ENCODE peak calls at places on chromosomes 11 and 22, in nine cellular contexts. Z, O, T, F, M, P, L, J and W are unnamed samples.

GRCh38 chr11:29527391-29527936 is 489.4 kb downstream of the KCNA4 start:
- DNase-seq in Z (no peak), O (no peak), T (no peak), F (no peak), M (peak; percentile 65), P (peak; percentile 72), L (no peak), J (no peak), W (no peak)

GRCh38 chr22:27507066-27507715 is 294.4 kb downstream of the MN1 start:
- DNase-seq in Z (no peak), O (no peak), T (no peak), F (no peak), M (no peak), P (peak; percentile 43), L (no peak), J (peak; percentile 23), W (no peak)

GRCh38 chr11:86816251-86816726 is 15.9 kb downstream of the PRSS23 start:
- DNase-seq in Z (no peak), O (no peak), T (peak; percentile 72), F (no peak), M (no peak), P (peak; percentile 72), L (no peak), J (no peak), W (no peak)

GRCh38 chr11:131186629-131187075 is 183.8 kb upstream of the NTM start:
- DNase-seq in Z (no peak), O (no peak), T (no peak), F (no peak), M (no peak), P (no peak), L (no peak), J (no peak), W (no peak)

GRCh38 chr22:45212306-45212709 is 28.4 kb downstream of the KIAA0930 start:
- DNase-seq in Z (peak; percentile 81), O (no peak), T (peak; percentile 94), F (no peak), M (no peak), P (no peak), L (peak; percentile 77), J (peak; percentile 91), W (peak; percentile 86)

GRCh38 chr11:86396403-86396802 is 21.7 kb downstream of the CCDC81 start:
- DNase-seq in Z (no peak), O (no peak), T (peak; percentile 19), F (no peak), M (no peak), P (peak; percentile 15), L (no peak), J (no peak), W (no peak)

GRCh38 chr11:34850339-34850738 is 65.8 kb downstream of the APIP start:
- DNase-seq in Z (no peak), O (no peak), T (no peak), F (no peak), M (no peak), P (peak; percentile 46), L (no peak), J (no peak), W (no peak)

GRCh38 chr11:72856551-72857342 is 42.5 kb downstream of the ATG16L2 start:
- DNase-seq in Z (no peak), O (no peak), T (no peak), F (no peak), M (no peak), P (no peak), L (no peak), J (no peak), W (no peak)

GRCh38 chr22:27480487-27480886 is 321.1 kb downstream of the MN1 start:
- DNase-seq in Z (no peak), O (no peak), T (no peak), F (no peak), M (no peak), P (peak; percentile 61), L (no peak), J (peak; percentile 29), W (no peak)

GRCh38 chr11:76690736-76691135 is 20.2 kb upstream of the LRRC32 start:
- DNase-seq in Z (no peak), O (no peak), T (no peak), F (no peak), M (no peak), P (no peak), L (no peak), J (no peak), W (no peak)

GRCh38 chr22:46278656-46279645 is 11.1 kb downstream of the TTC38 start:
- DNase-seq in Z (no peak), O (no peak), T (no peak), F (no peak), M (no peak), P (no peak), L (no peak), J (no peak), W (no peak)

GRCh38 chr11:20353829-20354434 is 9.6 kb upstream of the HTATIP2 start:
- DNase-seq in Z (no peak), O (no peak), T (no peak), F (peak; percentile 8), M (peak; percentile 35), P (peak; percentile 65), L (no peak), J (no peak), W (no peak)

GRCh38 chr11:68550485-68550817 is 89.9 kb downstream of the PPP6R3 start:
- DNase-seq in Z (no peak), O (no peak), T (no peak), F (peak; percentile 6), M (no peak), P (no peak), L (no peak), J (no peak), W (no peak)

GRCh38 chr11:115724709-115725108 is 220.5 kb upstream of the CADM1 start:
- DNase-seq in Z (no peak), O (no peak), T (peak; percentile 9), F (no peak), M (no peak), P (no peak), L (no peak), J (no peak), W (no peak)

GRCh38 chr22:26846645-26847044 is 189.3 kb downstream of the MIAT start:
- DNase-seq in Z (no peak), O (no peak), T (peak; percentile 28), F (no peak), M (no peak), P (no peak), L (no peak), J (no peak), W (no peak)

GRCh38 chr11:70772950-70773349 is 374.6 kb downstream of the CTTN start:
- DNase-seq in Z (no peak), O (no peak), T (no peak), F (no peak), M (no peak), P (no peak), L (no peak), J (no peak), W (no peak)

GRCh38 chr11:119029340-119030028 is 1.2 kb downstream of the SLC37A4 start:
- DNase-seq in Z (no peak), O (no peak), T (no peak), F (peak; percentile 16), M (no peak), P (peak; percentile 16), L (no peak), J (peak; percentile 83), W (no peak)
- H3K4me1 ChIP-seq in Z (peaks cover 23% of the 10 kb centered on the region), O (peaks cover 18% of the 10 kb centered on the region), T (peaks cover 6% of the 10 kb centered on the region), F (peaks cover 22% of the 10 kb centered on the region), M (peaks cover 21% of the 10 kb centered on the region), P (peaks cover 16% of the 10 kb centered on the region), L (no peaks in the 10 kb centered on the region), J (peaks cover 33% of the 10 kb centered on the region), W (peaks cover 8% of the 10 kb centered on the region)

DNA sequence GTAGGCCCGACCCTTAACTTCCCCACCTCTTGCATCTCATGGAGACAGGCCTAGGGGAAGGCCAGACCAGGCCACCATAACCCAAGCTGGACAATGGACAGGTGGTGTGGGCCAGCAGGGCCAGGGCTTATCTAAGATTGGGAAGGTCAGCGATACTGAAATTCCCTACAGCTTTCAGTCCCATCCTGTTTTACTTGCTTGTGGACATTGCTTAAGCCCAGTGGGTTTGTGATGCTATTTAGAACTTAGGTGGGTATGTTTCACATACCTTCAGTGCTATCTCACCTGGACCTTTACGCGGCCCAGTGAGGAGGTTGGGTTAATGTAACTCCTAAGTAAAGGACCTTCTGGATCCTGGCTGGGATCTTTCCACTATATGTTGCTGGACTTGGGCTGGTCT is 1.7 kb downstream of the FADS2 start:
- DNase-seq in Z (no peak), O (no peak), T (no peak), F (no peak), M (no peak), P (no peak), L (no peak), J (no peak), W (no peak)
- H3K4me3 ChIP-seq in Z (peak overlapping the region; percentile 67), O (no peak overlapping the region), T (no peak overlapping the region), F (no peak overlapping the region), M (no peak overlapping the region), P (peak overlapping the region; percentile 88), L (peak overlapping the region; percentile 67), J (peak overlapping the region; percentile 15), W (peak overlapping the region; percentile 54)

DNA sequence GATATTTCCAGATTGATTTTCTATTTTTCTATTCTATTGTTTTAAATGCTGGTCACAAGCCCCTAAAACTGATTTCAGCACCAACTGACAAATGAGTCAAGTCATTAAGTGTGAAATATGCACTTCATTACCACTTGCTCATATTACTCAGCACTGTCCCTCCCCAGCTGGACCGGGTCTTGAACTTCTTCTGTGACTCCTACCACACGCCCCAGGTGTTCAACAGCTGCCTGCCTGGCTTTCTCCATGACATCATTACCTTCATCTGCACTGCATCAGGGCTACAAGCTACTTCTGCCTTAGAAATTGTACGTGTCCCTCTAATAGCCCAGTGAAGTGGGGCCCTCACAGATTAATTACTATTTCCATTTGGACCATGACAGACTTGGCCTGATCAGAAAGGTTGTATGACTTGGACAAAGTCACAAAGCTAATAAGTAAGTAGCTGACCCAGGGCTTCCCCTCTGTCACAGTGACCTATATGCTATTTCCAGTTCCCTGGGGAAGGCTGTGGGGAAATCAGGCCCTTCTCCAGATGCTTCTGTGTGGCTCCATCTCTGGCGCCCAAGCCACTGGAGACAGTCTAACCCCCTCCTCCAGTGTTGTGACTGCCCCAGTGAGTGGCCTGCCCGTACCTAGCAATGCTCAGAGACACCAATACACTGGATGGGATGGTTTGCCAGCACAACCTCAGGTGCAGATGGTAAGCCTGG is 18.1 kb downstream of the TBC1D10A start:
- DNase-seq in Z (no peak), O (no peak), T (no peak), F (no peak), M (peak; percentile 87), P (no peak), L (no peak), J (no peak), W (no peak)
- H3K4me1 ChIP-seq in Z (peaks cover 90% of the 10 kb centered on the region), O (peaks cover 92% of the 10 kb centered on the region), T (peaks cover 27% of the 10 kb centered on the region), F (peaks cover 99% of the 10 kb centered on the region), M (peaks cover 82% of the 10 kb centered on the region), P (peaks cover 77% of the 10 kb centered on the region), L (peaks cover 4% of the 10 kb centered on the region), J (peaks cover 90% of the 10 kb centered on the region), W (peaks cover 52% of the 10 kb centered on the region)

DNA sequence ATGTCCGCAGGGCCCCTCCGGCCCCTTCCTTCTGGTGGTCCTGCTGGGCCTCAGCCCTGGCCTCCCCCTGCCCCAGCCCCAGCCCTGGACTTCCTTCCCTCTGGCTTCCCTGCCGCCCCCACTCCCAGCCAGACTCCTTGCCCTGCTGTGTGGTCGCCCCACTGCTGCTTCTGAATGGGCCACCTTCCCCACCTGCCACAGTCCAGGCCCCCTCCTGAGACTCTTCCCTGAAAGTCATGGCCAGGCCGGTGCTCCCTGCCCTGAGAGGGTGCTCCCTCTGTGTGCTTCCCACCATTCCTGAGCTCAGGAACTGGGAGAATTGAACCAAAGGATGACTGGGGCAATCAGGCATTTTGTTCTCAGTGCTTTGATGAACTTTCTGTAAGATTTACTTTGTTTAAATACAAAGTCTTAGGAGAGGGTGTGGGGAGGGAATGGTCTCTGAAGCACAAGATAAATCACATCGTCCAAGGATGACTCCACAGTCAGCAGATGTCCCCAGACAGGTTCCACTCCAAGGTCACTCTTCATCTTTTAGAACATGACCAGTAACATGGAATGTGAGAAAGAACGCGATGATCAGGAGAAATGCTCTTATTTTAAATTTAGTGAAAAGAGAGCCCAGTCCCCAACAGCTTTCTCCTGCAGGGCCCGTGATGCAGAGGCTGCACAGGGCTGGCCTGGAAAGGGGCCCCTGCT is 774 bp downstream of the APOBEC3D start:
- DNase-seq in Z (no peak), O (no peak), T (peak; percentile 8), F (no peak), M (no peak), P (no peak), L (no peak), J (no peak), W (no peak)
- H3K4me3 ChIP-seq in Z (peak overlapping the region; percentile 60), O (peak overlapping the region; percentile 56), T (peak overlapping the region; percentile 38), F (peak overlapping the region; percentile 54), M (peak overlapping the region; percentile 75), P (no peak overlapping the region), L (peak overlapping the region; percentile 25), J (peak overlapping the region; percentile 23), W (no peak overlapping the region)